ENCODE peak calls at places on chromosomes 2 and 18, in ten cellular contexts. H is IMR-90, O is neuronal stem cell, X is mammary epithelial cell, G is HCT116, R is fibroblast of lung, V is Karpas-422, A is GM23248, N is mesendoderm, K is SK-N-SH. Q is an unnamed sample.

GRCh38 chr2:218003994-218004419 is 1.2 kb upstream of the TNS1 start:
- DNase-seq in R (peak), O (no peak), H (peak), A (peak), G (no peak), X (no peak), K (peak), V (no peak), N (no peak), Q (no peak)

GRCh38 chr18:45839415-45840395 is 14.2 kb downstream of the SIGLEC15 start:
- DNase-seq in G (peak), N (peak), O (no peak), K (peak), A (peak), X (peak), V (peak), R (peak), H (peak), Q (peak)

GRCh38 chr2:25853038-25853638 is 25.1 kb downstream of the ASXL2 start:
- DNase-seq in R (no peak), H (no peak), V (peak), O (no peak), A (no peak), K (no peak), N (no peak), X (no peak), G (no peak), Q (no peak)

GRCh38 chr2:47070920-47071824 is 83.9 kb downstream of the STPG4 start:
- DNase-seq in A (peak), N (no peak), R (peak), X (peak), V (no peak), G (no peak), O (no peak), K (no peak), H (peak), Q (no peak)

GRCh38 chr2:74300506-74300905 is 42.7 kb downstream of the SLC4A5 start:
- DNase-seq in A (no peak), O (no peak), G (no peak), H (no peak), R (no peak), V (no peak), N (no peak), X (no peak), K (no peak), Q (no peak)

GRCh38 chr2:47535991-47536390 is 133.0 kb downstream of the MSH2 start:
- DNase-seq in H (no peak), X (no peak), A (peak), K (no peak), O (no peak), R (peak), G (no peak), N (no peak), V (no peak), Q (no peak)

GRCh38 chr2:101560780-101561315 is 85.9 kb upstream of the RFX8 start:
- DNase-seq in H (no peak), X (no peak), R (no peak), A (no peak), N (no peak), O (no peak), V (no peak), K (no peak), G (no peak), Q (no peak)

GRCh38 chr2:150357770-150358467 is 129.5 kb downstream of the RND3 start:
- DNase-seq in K (no peak), V (no peak), N (no peak), G (no peak), O (no peak), R (peak), A (peak), X (peak), H (peak), Q (no peak)

GRCh38 chr2:172148246-172148645 is 45.5 kb upstream of the DLX2 start:
- DNase-seq in R (peak), V (no peak), K (no peak), A (peak), X (peak), N (no peak), O (no peak), G (no peak), H (no peak), Q (no peak)

GRCh38 chr2:58042486-58042970 is 4.1 kb upstream of the VRK2 start:
- DNase-seq in N (no peak), A (peak), V (no peak), X (peak), G (peak), O (no peak), K (peak), R (peak), H (peak), Q (no peak)

GRCh38 chr2:96819876-96820511 is 3.9 kb downstream of the CNNM3 start:
- DNase-seq in K (no peak), X (no peak), N (no peak), H (no peak), G (no peak), O (no peak), R (no peak), V (no peak), A (no peak), Q (no peak)

GRCh38 chr2:44902767-44903166 is 38.7 kb upstream of the SIX3 start:
- DNase-seq in V (no peak), G (no peak), K (no peak), H (no peak), N (no peak), O (no peak), R (no peak), A (no peak), X (no peak), Q (no peak)

GRCh38 chr2:181682026-181682789 is 1.9 kb upstream of the NEUROD1 start:
- DNase-seq in K (no peak), R (no peak), N (no peak), X (no peak), A (no peak), O (no peak), H (no peak), V (no peak), G (no peak), Q (peak)

GRCh38 chr2:203871371-203871983 is 3.9 kb downstream of the CTLA4 start:
- DNase-seq in G (no peak), A (no peak), V (no peak), H (no peak), N (no peak), O (no peak), R (no peak), X (no peak), K (no peak), Q (no peak)

GRCh38 chr2:195252018-195252417 is 405.0 kb upstream of the SLC39A10 start:
- DNase-seq in G (no peak), H (no peak), K (no peak), V (peak), N (peak), A (no peak), X (no peak), O (no peak), R (no peak), Q (peak)

GRCh38 chr2:11329759-11330158 is 14.7 kb downstream of the ROCK2 start:
- DNase-seq in R (peak), A (peak), V (peak), K (no peak), H (peak), X (peak), O (no peak), G (no peak), N (no peak), Q (no peak)

GRCh38 chr2:55010149-55010591 is 40.1 kb downstream of the RTN4 start:
- DNase-seq in V (peak), O (no peak), X (peak), K (no peak), A (peak), R (peak), H (peak), G (no peak), N (peak), Q (no peak)

GRCh38 chr18:47370052-47370451 is 118.6 kb upstream of the SKOR2 start:
- DNase-seq in X (no peak), V (no peak), R (no peak), A (no peak), G (no peak), O (no peak), N (no peak), K (no peak), H (no peak), Q (no peak)

GRCh38 chr18:21652073-21652472 is 40.0 kb downstream of the SNRPD1 start:
- DNase-seq in O (no peak), G (no peak), V (no peak), X (no peak), K (no peak), H (no peak), A (no peak), R (no peak), N (no peak), Q (no peak)

GRCh38 chr18:48321121-48321520 is 88.1 kb downstream of the ZBTB7C start:
- DNase-seq in O (no peak), K (no peak), R (no peak), N (no peak), G (no peak), X (no peak), A (no peak), V (no peak), H (no peak), Q (no peak)

GRCh38 chr2:240392948-240393830 is 42.3 kb upstream of the GPC1 start:
- DNase-seq in R (no peak), A (no peak), G (no peak), N (no peak), K (peak), H (no peak), O (no peak), V (no peak), X (no peak), Q (peak)

GRCh38 chr2:191696960-191697359 is 19.0 kb downstream of the NABP1 start:
- DNase-seq in K (no peak), A (peak), X (no peak), R (no peak), G (no peak), O (no peak), H (no peak), N (no peak), V (no peak), Q (no peak)

GRCh38 chr2:236962816-236963215 is 122.9 kb upstream of the COPS8 start:
- DNase-seq in X (no peak), N (no peak), A (no peak), G (no peak), O (no peak), H (no peak), K (no peak), R (no peak), V (no peak), Q (no peak)
- H3K9ac ChIP-seq in X (no peak), N (no peak), A (no peak), G (no peak), O (no peak), H (no peak), K (no peak), R (no peak), V (no peak), Q (no peak)

DNA sequence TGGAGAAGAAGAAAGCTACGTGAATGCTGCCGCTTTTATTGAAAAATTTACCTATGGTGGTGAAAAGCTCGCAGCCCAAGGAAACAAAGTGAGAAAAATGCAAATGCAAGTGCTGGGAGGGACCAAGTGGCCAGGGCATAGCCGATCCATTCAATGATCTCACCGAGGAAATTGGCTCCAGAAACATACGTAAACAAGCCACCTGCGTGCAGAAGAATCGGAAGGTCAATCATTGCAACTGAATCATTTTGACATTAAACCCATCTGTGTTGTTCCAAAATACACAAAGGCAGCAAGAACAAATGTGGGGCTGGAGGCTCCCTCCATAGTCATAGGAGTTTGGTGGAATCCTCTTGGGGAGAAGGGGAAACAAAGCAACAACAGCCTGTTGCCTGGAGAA is 51.5 kb downstream of the SRD5A2 start:
- DNase-seq in O (no peak), H (no peak), R (no peak), N (no peak), A (no peak), G (no peak), V (no peak), X (no peak), K (no peak), Q (no peak)
- H3K9ac ChIP-seq in O (no peak), H (no peak), R (no peak), N (no peak), A (no peak), G (no peak), V (no peak), X (no peak), K (no peak), Q (no peak)

DNA sequence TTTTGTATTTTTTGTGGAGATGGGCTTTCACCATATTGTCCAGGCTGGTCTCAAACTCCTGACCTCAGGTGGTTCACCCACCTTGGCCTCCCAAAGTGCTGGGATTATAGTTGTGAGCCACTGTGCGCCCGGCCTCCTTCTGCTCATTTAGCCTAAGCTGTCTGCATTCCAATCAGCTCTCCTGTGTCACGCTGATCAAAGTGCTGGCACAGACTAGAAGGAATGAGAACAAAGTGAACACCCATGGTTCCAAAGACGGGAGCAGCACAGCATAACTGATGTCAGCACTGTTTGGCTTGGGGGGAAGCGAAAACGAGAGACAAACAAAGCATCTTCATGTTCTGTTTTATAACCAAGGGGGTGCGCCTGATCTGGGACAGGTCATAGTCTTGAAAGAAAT is 43.3 kb downstream of the DIPK1C start:
- DNase-seq in V (no peak), K (no peak), R (no peak), O (no peak), A (no peak), G (no peak), N (no peak), X (no peak), H (no peak), Q (no peak)
- H3K9ac ChIP-seq in V (no peak), K (no peak), R (no peak), O (no peak), A (no peak), G (no peak), N (no peak), X (no peak), H (no peak), Q (no peak)

GRCh38 chr2:227366861-227367800 is 12.0 kb downstream of the TM4SF20 start:
- DNase-seq in H (peak), A (peak), N (no peak), R (peak), V (no peak), O (no peak), G (no peak), K (no peak), X (peak), Q (no peak)
- H3K9ac ChIP-seq in H (no peak), A (peak), N (no peak), R (no peak), V (no peak), O (no peak), G (no peak), K (peak), X (no peak), Q (no peak)

GRCh38 chr2:39522518-39522877 is 85.4 kb upstream of the MAP4K3 start:
- DNase-seq in H (no peak), V (no peak), X (no peak), G (no peak), A (no peak), N (no peak), O (no peak), K (no peak), R (no peak), Q (no peak)
- H3K9ac ChIP-seq in H (no peak), V (no peak), X (no peak), G (no peak), A (no peak), N (no peak), O (no peak), K (no peak), R (no peak), Q (no peak)

Q was measured in endodermal cell.